ENCODE peak calls at places on chromosomes 16 and 17, in eight cellular contexts. B is mucosa of gallbladder; U is NCI-H460; S is COR-L47; K is CD4-positive, CD25-positive, alpha-beta regulatory T cell; L is stimulated activated CD4-positive, alpha-beta T cell treated with anti-CD3 and anti-CD28 coated beads, Interleukin-4, amount 100 ng/mL, for 4 hours; A is MV-4-11; O is naive B cell. P is an unnamed sample.

GRCh38 chr16:1002399-1003161 is 21.0 kb downstream of the SOX8 start:
- DNase-seq in L (peak), S (peak), K (no peak), O (no peak), U (peak), B (peak), A (peak), P (no peak)

GRCh38 chr17:40629850-40630249 is 17.8 kb downstream of the SMARCE1 start:
- DNase-seq in L (no peak), U (no peak), A (no peak), K (no peak), S (no peak), B (no peak), O (no peak), P (no peak)

GRCh38 chr16:89320717-89321501 is 103.4 kb downstream of the ZNF778 start:
- DNase-seq in S (peak), U (no peak), L (no peak), O (no peak), K (no peak), A (no peak), B (no peak), P (no peak)

GRCh38 chr16:17412221-17412620 is 58.5 kb downstream of the XYLT1 start:
- DNase-seq in B (no peak), S (no peak), O (no peak), K (no peak), A (no peak), U (no peak), L (no peak), P (no peak)

GRCh38 chr16:31134091-31134571 is 1.4 kb downstream of the PRSS8 start:
- DNase-seq in K (no peak), A (peak), B (no peak), S (peak), L (no peak), U (no peak), O (no peak), P (no peak)

GRCh38 chr16:11759163-11759834 is 16.6 kb upstream of the TXNDC11 start:
- DNase-seq in A (no peak), L (no peak), U (no peak), B (peak), K (no peak), S (no peak), O (no peak), P (no peak)

GRCh38 chr16:50401355-50401754 is 32.6 kb upstream of the BRD7 start:
- DNase-seq in K (no peak), O (no peak), A (no peak), B (no peak), S (no peak), U (no peak), L (no peak), P (no peak)

GRCh38 chr17:77441130-77441920 is 300.6 kb downstream of the SEC14L1 start:
- DNase-seq in U (no peak), L (peak), B (no peak), S (no peak), K (peak), O (peak), A (peak), P (no peak)

GRCh38 chr17:21211825-21212479 is 2.0 kb downstream of the TMEM11 start:
- DNase-seq in O (no peak), S (no peak), B (no peak), K (no peak), U (no peak), L (no peak), A (no peak), P (no peak)

GRCh38 chr16:28497386-28497785 is 2.9 kb downstream of the APOBR start:
- DNase-seq in K (no peak), L (no peak), S (no peak), B (no peak), O (no peak), U (no peak), A (no peak), P (no peak)

GRCh38 chr16:57469046-57469445 is 6.6 kb downstream of the POLR2C start:
- DNase-seq in L (no peak), O (no peak), S (no peak), K (no peak), A (no peak), U (no peak), B (no peak), P (no peak)

GRCh38 chr17:15954222-15954621 is 9.3 kb downstream of the ADORA2B start:
- DNase-seq in A (peak), B (no peak), O (no peak), K (no peak), S (no peak), L (no peak), U (peak), P (no peak)

GRCh38 chr17:5019475-5019956 is 15.7 kb downstream of the SLC52A1 start:
- DNase-seq in K (no peak), U (no peak), B (no peak), L (peak), O (peak), S (no peak), A (peak), P (no peak)

GRCh38 chr17:178292-179065 is 3.0 kb downstream of the DOC2B start:
- DNase-seq in U (no peak), A (no peak), K (no peak), S (no peak), O (no peak), B (no peak), L (no peak), P (no peak)

GRCh38 chr16:85029981-85030381 is 2.4 kb downstream of the KIAA0513 start:
- DNase-seq in B (no peak), L (no peak), S (no peak), A (peak), U (no peak), O (no peak), K (no peak), P (no peak)

GRCh38 chr17:16438557-16439302 is 23.4 kb downstream of the TRPV2 start:
- DNase-seq in L (peak), K (peak), A (peak), O (peak), U (peak), S (peak), B (peak), P (peak)

GRCh38 chr17:35006961-35007360 is 26.6 kb downstream of the LIG3 start:
- DNase-seq in K (no peak), S (no peak), B (no peak), L (no peak), A (no peak), U (no peak), O (no peak), P (no peak)

GRCh38 chr16:5022521-5022920 is 11.2 kb downstream of the NAGPA start:
- DNase-seq in U (no peak), S (no peak), O (no peak), B (no peak), K (no peak), L (no peak), A (no peak), P (no peak)

GRCh38 chr17:7633093-7633492 is 3.2 kb downstream of the SHBG start:
- DNase-seq in S (no peak), A (no peak), K (no peak), L (no peak), U (no peak), O (no peak), B (no peak), P (no peak)

GRCh38 chr17:6070280-6070894 is at the start of gene WSCD1:
- DNase-seq in A (no peak), K (no peak), O (no peak), B (no peak), L (no peak), U (no peak), S (peak), P (peak)

GRCh38 chr17:4160294-4160859 is 17.4 kb downstream of the CYB5D2 start:
- DNase-seq in K (no peak), L (no peak), U (no peak), S (no peak), O (no peak), B (no peak), A (no peak), P (no peak)

GRCh38 chr17:1789936-1790335 is 28.1 kb downstream of the SERPINF1 start:
- DNase-seq in K (no peak), A (no peak), S (no peak), O (no peak), L (no peak), U (no peak), B (no peak), P (peak)

GRCh38 chr16:64121473-64121872 is 1000.4 kb downstream of the CDH11 start:
- DNase-seq in U (no peak), O (no peak), B (no peak), S (no peak), K (no peak), A (no peak), L (no peak), P (no peak)

GRCh38 chr16:74094514-74094913 is 202.1 kb upstream of the PSMD7 start:
- DNase-seq in O (no peak), B (no peak), L (no peak), K (no peak), A (peak), S (no peak), U (no peak), P (no peak)

GRCh38 chr16:75506567-75506966 is 11.3 kb upstream of the CHST6 start:
- DNase-seq in A (peak), B (peak), O (no peak), K (no peak), U (peak), L (no peak), S (no peak), P (peak)

GRCh38 chr17:31156326-31156725 is 61.5 kb downstream of the NF1 start:
- DNase-seq in O (no peak), U (no peak), K (no peak), A (no peak), L (no peak), B (no peak), S (no peak), P (no peak)

GRCh38 chr16:66507731-66508239 is 42.1 kb downstream of the TK2 start:
- DNase-seq in A (no peak), B (no peak), U (no peak), K (no peak), L (no peak), O (no peak), S (no peak), P (no peak)

GRCh38 chr16:68401871-68402747 is 46.2 kb downstream of the SMPD3 start:
- DNase-seq in U (no peak), A (peak), O (no peak), B (no peak), S (no peak), K (no peak), L (no peak), P (no peak)

GRCh38 chr17:81097134-81097942 is 62.4 kb downstream of the BAIAP2 start:
- DNase-seq in B (peak), K (no peak), S (no peak), A (peak), L (peak), U (peak), O (no peak), P (peak)

GRCh38 chr16:52069866-52070265 is 477.1 kb downstream of the TOX3 start:
- DNase-seq in L (no peak), U (no peak), S (peak), B (no peak), K (no peak), A (no peak), O (no peak), P (no peak)

GRCh38 chr17:80984749-80985148 is 6.9 kb upstream of the CHMP6 start:
- DNase-seq in U (no peak), O (no peak), B (peak), L (no peak), K (no peak), A (no peak), S (no peak), P (peak)

GRCh38 chr16:75323198-75323597 is 71.8 kb upstream of the BCAR1 start:
- DNase-seq in S (no peak), A (no peak), B (no peak), U (no peak), O (no peak), L (no peak), K (no peak), P (no peak)

GRCh38 chr17:73657473-73658116 is 13.3 kb upstream of the SDK2 start:
- DNase-seq in A (peak), L (no peak), B (peak), O (no peak), K (no peak), S (peak), U (peak), P (peak)

GRCh38 chr17:18142417-18142816 is 33.9 kb downstream of the MYO15A start:
- DNase-seq in L (no peak), O (no peak), S (no peak), U (no peak), A (no peak), B (no peak), K (no peak), P (no peak)

GRCh38 chr17:81218459-81218858 is 4.3 kb downstream of the CEP131 start:
- DNase-seq in L (no peak), U (no peak), S (no peak), A (no peak), O (no peak), B (no peak), K (no peak), P (peak)

GRCh38 chr17:72955391-72956140 is 136.9 kb downstream of the SLC39A11 start:
- DNase-seq in B (no peak), L (no peak), K (no peak), U (no peak), A (peak), S (no peak), O (no peak), P (no peak)

GRCh38 chr17:44110011-44110686 is 13.3 kb downstream of the HDAC5 start:
- DNase-seq in A (no peak), S (no peak), U (no peak), B (no peak), O (no peak), K (no peak), L (no peak), P (peak)

GRCh38 chr16:88772871-88773811 is 11.9 kb downstream of the PIEZO1 start:
- DNase-seq in U (no peak), S (no peak), K (no peak), B (peak), L (no peak), O (no peak), A (no peak), P (peak)

GRCh38 chr16:23121024-23121423 is 28.2 kb downstream of the USP31 start:
- DNase-seq in B (no peak), L (no peak), O (no peak), A (no peak), S (no peak), U (no peak), K (no peak), P (no peak)

P was measured in right cardiac atrium.